ENCODE peak calls at places on chromosomes 5 and 9, in nine cellular contexts. V is SK-N-SH, D is sigmoid colon, U is GM23338, B is Panc1, N is HCT116, A is H1, Y is breast epithelium, H is transverse colon. C is an unnamed sample. For H3K36me3, the result is how much of the 10 kb centered on the place peaks cover.

GRCh38 chr5:126054593-126055347 is 368.4 kb upstream of the GRAMD2B start:
- DNase-seq in V (peak), N (no peak), B (no peak), Y (no peak), D (no peak), U (peak), A (no peak), H (no peak), C (no peak)

GRCh38 chr5:59418766-59419165 is 474.8 kb downstream of the PDE4D start:
- DNase-seq in N (no peak), U (no peak), B (no peak), D (no peak), H (peak), V (no peak), Y (no peak), A (no peak), C (no peak)

GRCh38 chr5:124057161-124057814 is 545.3 kb downstream of the CSNK1G3 start:
- DNase-seq in H (peak), A (no peak), D (peak), V (no peak), N (no peak), U (no peak), Y (peak), B (no peak), C (peak)

GRCh38 chr9:134371731-134372130 is 45.5 kb downstream of the RXRA start:
- DNase-seq in U (no peak), V (no peak), Y (no peak), H (peak), N (no peak), B (no peak), D (peak), A (no peak), C (peak)

GRCh38 chr9:87184956-87185642 is 237.8 kb upstream of the GAS1 start:
- DNase-seq in B (no peak), Y (no peak), A (no peak), H (no peak), V (no peak), D (no peak), N (no peak), U (no peak), C (no peak)

GRCh38 chr5:142981886-142982820 is 212.0 kb downstream of the ARHGAP26 start:
- DNase-seq in N (no peak), V (peak), Y (peak), D (peak), B (no peak), U (peak), A (no peak), H (peak), C (peak)

GRCh38 chr5:98993512-98993911 is 64.7 kb upstream of the CHD1 start:
- DNase-seq in A (no peak), B (no peak), N (no peak), H (no peak), U (no peak), D (no peak), Y (no peak), V (no peak), C (no peak)

GRCh38 chr5:149771216-149771973 is 41.3 kb downstream of the PPARGC1B start:
- DNase-seq in N (no peak), A (no peak), H (peak), U (peak), B (no peak), Y (no peak), D (no peak), V (no peak), C (no peak)

GRCh38 chr5:66168226-66168625 is 24.1 kb downstream of the SREK1 start:
- DNase-seq in H (no peak), U (no peak), B (no peak), Y (no peak), D (no peak), N (no peak), V (no peak), A (no peak), C (no peak)

GRCh38 chr5:50724-51499 is 41.1 kb upstream of the PLEKHG4B start:
- DNase-seq in D (no peak), N (no peak), U (peak), B (no peak), A (no peak), H (no peak), V (no peak), Y (no peak), C (no peak)

GRCh38 chr9:6417186-6417585 is 4.2 kb downstream of the UHRF2 start:
- DNase-seq in D (no peak), N (no peak), V (no peak), B (no peak), A (no peak), H (no peak), U (no peak), Y (no peak), C (no peak)

GRCh38 chr5:33841829-33842228 is 50.0 kb downstream of the ADAMTS12 start:
- DNase-seq in Y (no peak), D (no peak), A (no peak), V (no peak), H (no peak), B (no peak), U (no peak), N (no peak), C (no peak)

GRCh38 chr9:81902601-81903000 is 25.6 kb upstream of the SPATA31D4 start:
- DNase-seq in A (no peak), B (no peak), N (no peak), H (no peak), Y (no peak), D (no peak), V (no peak), U (no peak), C (no peak)

GRCh38 chr5:468401-468800 is 25.4 kb downstream of the EXOC3 start:
- DNase-seq in H (peak), U (no peak), A (no peak), D (peak), Y (peak), V (no peak), B (no peak), N (no peak), C (no peak)

GRCh38 chr9:106621299-106621920 is 241.6 kb upstream of the ZNF462 start:
- DNase-seq in V (no peak), N (no peak), H (no peak), D (no peak), Y (no peak), B (no peak), U (peak), A (peak), C (no peak)

GRCh38 chr9:14313951-14314423 is at the start of gene NFIB:
- DNase-seq in A (no peak), B (no peak), N (no peak), V (peak), D (peak), H (peak), Y (no peak), U (peak), C (peak)

GRCh38 chr9:7216004-7216821 is 458.4 kb downstream of the KDM4C start:
- DNase-seq in H (no peak), Y (no peak), A (no peak), N (no peak), U (no peak), V (no peak), D (no peak), B (no peak), C (no peak)

GRCh38 chr5:137622850-137623249 is 113.0 kb downstream of the KLHL3 start:
- DNase-seq in U (no peak), A (no peak), B (no peak), N (no peak), Y (peak), D (peak), H (no peak), V (no peak), C (no peak)

GRCh38 chr5:35415305-35415704 is 185.0 kb upstream of the PRLR start:
- DNase-seq in A (no peak), U (no peak), N (no peak), V (no peak), Y (no peak), B (no peak), H (no peak), D (no peak), C (no peak)

GRCh38 chr5:128512894-128513293 is 25.2 kb downstream of the FBN2 start:
- DNase-seq in H (no peak), Y (no peak), U (no peak), N (no peak), B (no peak), A (no peak), D (no peak), V (no peak), C (no peak)

GRCh38 chr5:10655686-10656075 is 91.8 kb downstream of the ANKRD33B start:
- DNase-seq in D (peak), V (no peak), U (no peak), H (no peak), N (no peak), B (no peak), A (no peak), Y (no peak), C (no peak)

GRCh38 chr5:96661101-96661840 is 905 bp upstream of the CAST start:
- DNase-seq in D (peak), N (no peak), V (peak), Y (no peak), B (no peak), A (no peak), U (peak), H (peak), C (no peak)

GRCh38 chr5:146447734-146448380 is 724 bp downstream of the TCERG1 start:
- DNase-seq in B (no peak), U (peak), N (no peak), H (peak), D (no peak), A (no peak), V (no peak), Y (no peak), C (no peak)

GRCh38 chr5:15105799-15106393 is 234.3 kb upstream of the ANKH start:
- DNase-seq in D (no peak), B (peak), H (peak), A (peak), N (peak), Y (no peak), V (peak), U (peak), C (peak)

GRCh38 chr5:16736158-16736994 is 119.6 kb upstream of the RETREG1 start:
- DNase-seq in U (peak), V (no peak), D (no peak), A (no peak), Y (peak), N (peak), B (peak), H (peak), C (no peak)

GRCh38 chr9:36163049-36163839 is 5.9 kb upstream of the CCIN start:
- DNase-seq in V (peak), N (no peak), Y (no peak), U (peak), H (no peak), B (no peak), D (peak), A (peak), C (peak)

GRCh38 chr5:62718368-62718767 is 139.7 kb downstream of the LRRC70 start:
- DNase-seq in N (no peak), D (no peak), V (no peak), B (no peak), H (no peak), U (peak), Y (no peak), A (peak), C (no peak)

GRCh38 chr9:135049460-135049859 is 38.0 kb upstream of the OLFM1 start:
- DNase-seq in N (no peak), V (no peak), U (no peak), H (no peak), D (peak), Y (peak), A (no peak), B (no peak), C (peak)

GRCh38 chr9:124219290-124219605 is 38.5 kb upstream of the NEK6 start:
- DNase-seq in D (peak), A (no peak), U (no peak), V (no peak), B (no peak), H (no peak), Y (no peak), N (no peak), C (no peak)
- TF ChIP-seq POLR2AphosphoS5 in D (no peak), A (no peak), U (no peak), V (no peak), B (no peak), H (no peak), Y (no peak), N (no peak), C (no peak)

GRCh38 chr5:90783460-90784333 is 225.1 kb downstream of the ADGRV1 start:
- DNase-seq in Y (peak), U (peak), D (peak), B (peak), N (peak), V (peak), A (no peak), H (peak), C (peak)
- H3K36me3 ChIP-seq in Y (under half), U (under half), D (under half), B (under half), N (under half), V (under half), A (under half), H (under half), C (under half)

GRCh38 chr9:126788631-126789349 is 16.1 kb upstream of the ZBTB43 start:
- DNase-seq in B (no peak), H (no peak), D (peak), A (no peak), Y (no peak), U (no peak), V (no peak), N (no peak), C (no peak)
- TF ChIP-seq POLR2AphosphoS5 in B (no peak), H (no peak), D (no peak), A (no peak), Y (no peak), U (no peak), V (no peak), N (no peak), C (no peak)

GRCh38 chr9:127816362-127816725 is 13.7 kb downstream of the FPGS start:
- DNase-seq in N (no peak), U (no peak), D (no peak), A (no peak), B (no peak), Y (no peak), V (no peak), H (no peak), C (no peak)
- H3K36me3 ChIP-seq in N (under half), U (under half), D (under half), A (under half), B (under half), Y (under half), V (under half), H (under half), C (half or more)

GRCh38 chr9:77946969-77947368 is 84.6 kb downstream of the GNAQ start:
- DNase-seq in A (no peak), U (no peak), Y (no peak), V (no peak), D (no peak), H (peak), B (no peak), N (no peak), C (peak)

GRCh38 chr9:77945798-77946197 is 85.8 kb downstream of the GNAQ start:
- DNase-seq in H (no peak), D (no peak), A (no peak), Y (no peak), U (no peak), V (no peak), B (no peak), N (no peak), C (no peak)

GRCh38 chr9:77943053-77943452 is 88.6 kb downstream of the GNAQ start:
- DNase-seq in U (no peak), V (no peak), B (no peak), D (no peak), N (no peak), Y (no peak), A (no peak), H (no peak), C (no peak)

GRCh38 chr9:77939149-77939668 is 92.4 kb downstream of the GNAQ start:
- DNase-seq in V (no peak), Y (no peak), D (no peak), B (no peak), N (no peak), H (no peak), A (no peak), U (no peak), C (no peak)

GRCh38 chr9:77944556-77945261 is 86.9 kb downstream of the GNAQ start:
- DNase-seq in H (peak), V (no peak), A (no peak), D (no peak), B (no peak), Y (no peak), N (no peak), U (peak), C (no peak)
- TF ChIP-seq POLR2AphosphoS5 in H (peak), V (no peak), A (no peak), D (no peak), B (no peak), Y (no peak), N (no peak), U (no peak), C (no peak)